ENCODE peak calls at places on chromosome 3, in ten cellular contexts. L is uterus; Q is EL; J is Panc1; O is hypothalamus; M is DMS 273 treated with DMSO at 0.1 percent for 48 hours; X is stimulated activated CD4-positive, alpha-beta T cell treated with anti-CD3 and anti-CD28 coated beads, TNF-alpha, amount 100 ng/mL, for 24 hours; H is mesenchymal stem cell; E is NCI-H2081; A is CD4-positive, CD25-positive, alpha-beta regulatory T cell. S is an unnamed sample.

GRCh38 chr3:31035681-31036080 is 141.2 kb upstream of the GADL1 start:
- DNase-seq in Q (peak), X (no peak), H (peak), M (no peak), E (no peak), A (no peak), L (no peak), O (no peak), J (no peak), S (no peak)

GRCh38 chr3:48966876-48967361 is 23.1 kb upstream of the P4HTM start:
- DNase-seq in J (no peak), Q (no peak), E (no peak), H (no peak), X (no peak), O (no peak), L (no peak), A (no peak), M (no peak), S (no peak)

GRCh38 chr3:4426782-4427344 is 40.2 kb downstream of the SUMF1 start:
- DNase-seq in A (no peak), H (peak), X (no peak), L (no peak), J (peak), Q (peak), E (no peak), O (no peak), M (no peak), S (no peak)

GRCh38 chr3:63450634-63451363 is 172.7 kb downstream of the SYNPR start:
- DNase-seq in J (no peak), Q (no peak), X (no peak), H (no peak), A (no peak), O (no peak), L (no peak), E (no peak), M (no peak), S (no peak)

GRCh38 chr3:141646760-141647561 is 91.1 kb upstream of the RNF7 start:
- DNase-seq in O (no peak), Q (peak), H (peak), A (peak), E (peak), M (peak), J (no peak), X (no peak), L (no peak), S (peak)

GRCh38 chr3:46110701-46111493 is 83.6 kb upstream of the XCR1 start:
- DNase-seq in J (no peak), H (peak), A (no peak), M (peak), Q (peak), E (peak), X (no peak), O (no peak), L (no peak), S (no peak)

GRCh38 chr3:194364652-194365434 is 4.7 kb downstream of the LRRC15 start:
- DNase-seq in H (peak), A (no peak), X (no peak), J (no peak), O (no peak), L (peak), E (peak), M (peak), Q (peak), S (no peak)

GRCh38 chr3:129248286-129248979 is 973 bp upstream of the COPG1 start:
- DNase-seq in O (no peak), Q (no peak), L (no peak), A (no peak), J (no peak), X (no peak), M (no peak), H (no peak), E (no peak), S (no peak)

GRCh38 chr3:15638891-15639262 is 37.3 kb downstream of the BTD start:
- DNase-seq in M (no peak), Q (peak), H (no peak), A (no peak), L (no peak), J (no peak), X (no peak), O (no peak), E (no peak), S (no peak)

GRCh38 chr3:65484964-65485363 is 553.8 kb downstream of the MAGI1 start:
- DNase-seq in X (no peak), Q (no peak), J (no peak), E (no peak), O (no peak), H (no peak), A (no peak), L (no peak), M (no peak), S (no peak)

GRCh38 chr3:144989756-144990155 is 1018.1 kb downstream of the DIPK2A start:
- DNase-seq in Q (no peak), O (no peak), M (no peak), E (no peak), X (no peak), L (no peak), H (peak), J (no peak), A (no peak), S (no peak)

GRCh38 chr3:80806673-80807072 is 954.8 kb downstream of the GBE1 start:
- DNase-seq in J (no peak), L (no peak), Q (no peak), X (no peak), M (no peak), A (no peak), E (no peak), O (no peak), H (no peak), S (no peak)

GRCh38 chr3:35932995-35933394 is 293.7 kb downstream of the ARPP21 start:
- DNase-seq in A (no peak), M (no peak), O (no peak), J (no peak), X (no peak), Q (peak), E (peak), L (no peak), H (peak), S (peak)

GRCh38 chr3:186939536-186939935 is 9.2 kb downstream of the ST6GAL1 start:
- DNase-seq in J (no peak), X (no peak), O (no peak), A (no peak), Q (no peak), H (no peak), L (no peak), M (no peak), E (no peak), S (no peak)